ENCODE peak calls at places on chromosomes 5 and 9, in five cellular contexts. R, J, Z, D and B are unnamed samples.

GRCh38 chr5:108543486-108543885 is 161.6 kb upstream of the FBXL17 start:
- DNase-seq in J (no peak), Z (no peak), D (no peak), R (no peak), B (no peak)

GRCh38 chr9:98020471-98021145 is 35.9 kb upstream of the NANS start:
- DNase-seq in Z (no peak), R (no peak), D (no peak), J (no peak), B (no peak)

GRCh38 chr9:18233776-18234445 is 240.0 kb upstream of the ADAMTSL1 start:
- DNase-seq in D (no peak), Z (no peak), R (no peak), J (no peak), B (no peak)

GRCh38 chr5:181224390-181225234 is 1.5 kb downstream of the TRIM41 start:
- DNase-seq in D (no peak), R (no peak), J (no peak), Z (no peak), B (no peak)

GRCh38 chr9:3963266-3964019 is 336.4 kb downstream of the GLIS3 start:
- DNase-seq in Z (peak), J (peak), D (no peak), R (peak), B (peak)

GRCh38 chr5:8061140-8061469 is 192.2 kb downstream of the MTRR start:
- DNase-seq in J (no peak), D (no peak), R (no peak), Z (no peak), B (no peak)

GRCh38 chr5:34676409-34676808 is 20.3 kb downstream of the RAI14 start:
- DNase-seq in Z (no peak), J (no peak), R (peak), D (no peak), B (peak)

GRCh38 chr9:71761938-71762353 is 6.4 kb downstream of the CEMIP2 start:
- DNase-seq in J (no peak), R (no peak), D (no peak), Z (no peak), B (no peak)

GRCh38 chr5:59621477-59621876 is 272.0 kb downstream of the PDE4D start:
- DNase-seq in D (no peak), Z (no peak), R (peak), J (no peak), B (no peak)

GRCh38 chr5:158013939-158014338 is 155.0 kb upstream of the CLINT1 start:
- DNase-seq in D (no peak), J (peak), Z (no peak), R (peak), B (peak)

GRCh38 chr5:126659805-126660483 is 59.2 kb downstream of the PHAX start:
- DNase-seq in D (no peak), Z (no peak), J (no peak), R (no peak), B (no peak)

GRCh38 chr5:147369742-147370374 is 135.0 kb downstream of the STK32A start:
- DNase-seq in Z (no peak), R (peak), D (no peak), J (peak), B (peak)

GRCh38 chr5:137191179-137191578 is 307.9 kb downstream of the SPOCK1 start:
- DNase-seq in J (no peak), Z (no peak), R (no peak), D (no peak), B (no peak)

GRCh38 chr9:89447416-89447815 is 50.5 kb downstream of the SEMA4D start:
- DNase-seq in J (no peak), Z (no peak), R (no peak), D (no peak), B (no peak)

GRCh38 chr9:90815183-90815943 is 13.7 kb downstream of the SYK start:
- DNase-seq in R (peak), J (no peak), D (peak), Z (peak), B (no peak)
- TF ChIP-seq CTCF in R (no peak), J (no peak), D (no peak), Z (no peak), B (no peak)

DNA sequence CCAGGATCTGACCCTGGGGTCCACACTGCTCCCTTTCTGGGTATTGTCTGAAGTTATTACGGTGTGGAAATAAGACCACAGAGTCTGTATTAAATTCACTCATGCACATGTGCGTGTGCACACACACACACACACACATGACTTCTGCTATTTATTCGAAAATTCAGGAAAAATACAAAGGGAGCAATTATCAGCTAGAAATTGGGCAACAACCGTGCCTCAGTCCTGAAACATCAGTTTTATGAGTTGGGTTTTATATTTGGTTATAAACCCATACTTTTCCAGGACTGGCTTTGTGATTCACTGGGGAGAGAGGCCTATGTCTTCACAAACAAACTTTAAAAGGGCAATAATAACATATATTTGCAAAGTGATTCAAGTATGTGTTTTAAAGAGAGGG is 90.2 kb downstream of the ANGPTL2 start:
- DNase-seq in Z (no peak), J (no peak), R (no peak), D (no peak), B (no peak)
- H3K4me3 ChIP-seq in Z (no peak), J (no peak), R (no peak), D (no peak), B (no peak)

GRCh38 chr5:145980718-145981117 is 44.3 kb downstream of the SH3RF2 start:
- DNase-seq in Z (no peak), D (no peak), R (peak), J (no peak), B (no peak)
- TF ChIP-seq CTCF in Z (no peak), D (no peak), R (peak), J (peak), B (no peak)

GRCh38 chr5:149381261-149381985 is 2.3 kb upstream of the IL17B start:
- DNase-seq in Z (peak), R (no peak), J (no peak), D (no peak), B (no peak)

GRCh38 chr5:149378241-149378805 is 769 bp downstream of the IL17B start:
- DNase-seq in Z (no peak), J (no peak), D (no peak), R (no peak), B (no peak)

GRCh38 chr5:149379807-149380374 is 799 bp upstream of the IL17B start:
- DNase-seq in R (no peak), D (no peak), Z (peak), J (no peak), B (no peak)

GRCh38 chr5:149380466-149381121 is 1.5 kb upstream of the IL17B start:
- DNase-seq in R (no peak), Z (peak), D (no peak), J (no peak), B (no peak)

DNA sequence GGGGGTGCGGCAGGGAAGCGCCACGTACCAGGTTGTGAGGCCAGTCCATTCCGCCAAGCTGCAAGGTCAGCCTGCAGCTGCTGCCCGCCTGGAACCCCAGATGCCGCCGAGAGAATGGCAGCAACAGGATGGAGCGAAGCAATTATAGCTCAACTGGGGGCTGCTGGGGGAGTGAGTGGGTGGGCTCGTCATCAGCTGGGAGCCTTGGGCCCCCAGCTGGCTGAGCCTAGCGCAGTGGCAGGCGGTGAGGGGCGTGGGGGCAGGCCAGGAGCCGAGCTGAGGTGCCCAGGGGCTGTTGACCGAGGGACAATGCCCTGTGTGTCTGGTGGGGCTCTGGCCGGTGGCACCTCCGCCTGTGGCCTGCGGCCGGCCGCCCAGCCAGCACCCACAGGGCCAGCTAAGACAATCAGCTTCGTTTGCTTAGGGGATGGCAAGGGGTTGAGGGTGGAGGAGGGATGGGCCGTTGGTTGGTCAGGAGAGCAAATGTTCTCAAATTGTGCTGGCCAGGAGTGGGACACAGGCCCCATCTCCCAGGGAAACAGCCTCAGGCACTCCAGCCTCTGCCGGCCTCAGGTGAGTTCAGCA is at the start of gene IL17B:
- DNase-seq in D (no peak), J (no peak), Z (no peak), R (no peak), B (no peak)
- H3K4me3 ChIP-seq in D (no peak), J (no peak), Z (peak), R (no peak), B (no peak)